ENCODE peak calls at places on chromosomes 3 and 15, in four cellular contexts. T is HEK293T, U is K562, D is HepG2. O is an unnamed sample.

GRCh38 chr15:99440551-99441426 is 125.0 kb upstream of the MEF2A start:
- DNase-seq in T (no peak), U (peak), D (no peak), O (no peak)

GRCh38 chr3:138081371-138082084 is 33.9 kb downstream of the DZIP1L start:
- DNase-seq in T (no peak), U (no peak), D (no peak), O (no peak)

GRCh38 chr3:157282261-157283191 is 122.6 kb upstream of the CCNL1 start:
- DNase-seq in T (no peak), U (no peak), D (no peak), O (no peak)

GRCh38 chr3:113243071-113243470 is 31.7 kb downstream of the BOC start:
- DNase-seq in T (no peak), U (no peak), D (no peak), O (no peak)

GRCh38 chr3:88957751-88958452 is 149.5 kb upstream of the EPHA3 start:
- DNase-seq in T (no peak), U (no peak), D (no peak), O (no peak)

GRCh38 chr15:71465109-71465508 is 345.2 kb upstream of the NR2E3 start:
- DNase-seq in T (no peak), U (no peak), D (no peak), O (no peak)

GRCh38 chr3:152737021-152737908 is 97.7 kb upstream of the P2RY1 start:
- DNase-seq in T (no peak), U (no peak), D (no peak), O (peak)

GRCh38 chr3:168801792-168802191 is 706.1 kb upstream of the GOLIM4 start:
- DNase-seq in T (no peak), U (no peak), D (no peak), O (no peak)

GRCh38 chr15:22786868-22787698 is 639 bp downstream of the NIPA1 start:
- DNase-seq in T (peak), U (peak), D (peak), O (no peak)

GRCh38 chr3:131561511-131561910 is 58.7 kb upstream of the MRPL3 start:
- DNase-seq in T (no peak), U (no peak), D (no peak), O (no peak)

GRCh38 chr3:37053337-37053736 is 60.0 kb downstream of the MLH1 start:
- DNase-seq in T (no peak), U (no peak), D (no peak), O (no peak)

GRCh38 chr3:191980443-191980842 is 519.5 kb downstream of the PYDC2 start:
- DNase-seq in T (no peak), U (no peak), D (no peak), O (no peak)

GRCh38 chr3:140166908-140167599 is 232.1 kb downstream of the CLSTN2 start:
- DNase-seq in T (no peak), U (no peak), D (no peak), O (no peak)

GRCh38 chr15:51917493-51917892 is 54.1 kb downstream of the LEO1 start:
- DNase-seq in T (peak), U (peak), D (peak), O (no peak)

GRCh38 chr3:33681667-33682066 is 36.4 kb downstream of the CLASP2 start:
- DNase-seq in T (no peak), U (no peak), D (no peak), O (no peak)

GRCh38 chr3:33682770-33683169 is 35.3 kb downstream of the CLASP2 start:
- DNase-seq in T (no peak), U (no peak), D (no peak), O (no peak)

GRCh38 chr3:33690341-33690740 is 27.7 kb downstream of the CLASP2 start:
- DNase-seq in T (no peak), U (no peak), D (no peak), O (no peak)

GRCh38 chr3:33687406-33688010 is 30.5 kb downstream of the CLASP2 start:
- DNase-seq in T (no peak), U (no peak), D (no peak), O (no peak)
- TF ChIP-seq BHLHE40 in T (no peak), U (no peak), D (no peak), O (no peak)

DNA sequence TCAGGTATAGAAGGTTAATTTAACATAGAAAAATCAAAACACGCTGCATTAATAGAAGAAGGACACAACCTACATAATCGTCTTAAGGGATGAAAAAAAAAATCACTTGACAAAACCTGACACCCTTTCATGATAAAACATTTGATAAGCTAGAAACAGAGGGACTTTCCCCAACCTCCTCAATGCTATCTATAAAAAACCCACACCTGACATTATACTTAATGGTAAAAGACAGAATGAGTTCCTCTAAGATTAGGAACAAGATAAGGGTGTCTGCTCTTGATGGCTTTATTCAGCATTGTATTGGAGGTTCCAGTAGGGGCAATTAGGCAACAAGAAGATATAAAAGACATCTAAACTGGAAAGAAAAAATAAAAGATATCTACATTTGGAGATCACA is 69.9 kb upstream of the KBTBD8 start:
- DNase-seq in T (no peak), U (no peak), D (no peak), O (no peak)
- TF ChIP-seq FOXM1 in T (no peak), U (no peak), D (no peak), O (no peak)

GRCh38 chr3:64687381-64687780 is 419 bp downstream of the ADAMTS9 start:
- DNase-seq in T (no peak), U (no peak), D (no peak), O (no peak)
- TF ChIP-seq BHLHE40 in T (no peak), U (no peak), D (no peak), O (no peak)

GRCh38 chr15:41332788-41333527 is at the start of gene NUSAP1:
- DNase-seq in T (peak), U (no peak), D (peak), O (no peak)
- TF ChIP-seq FOXM1 in T (peak), U (peak), D (peak), O (peak)

DNA sequence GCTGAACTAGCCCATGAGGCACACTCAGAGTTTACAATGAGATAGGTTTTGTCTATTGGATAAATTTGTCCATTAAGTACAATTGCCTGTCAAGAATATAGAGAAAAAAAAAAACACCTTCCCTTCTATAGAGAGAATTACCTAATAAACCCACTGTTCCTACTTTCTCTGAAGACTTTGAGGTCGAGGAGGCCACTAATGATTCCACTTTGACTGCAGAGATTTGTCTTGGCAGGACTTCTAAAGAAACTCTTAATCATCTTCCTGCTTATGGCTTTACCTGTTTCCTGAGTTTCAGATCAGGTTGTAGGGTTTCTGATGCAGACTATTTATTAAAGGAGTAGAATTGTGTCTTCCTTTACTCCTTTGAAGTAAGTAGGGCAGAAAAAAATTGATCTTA is 342.4 kb upstream of the KCNMB2 start:
- DNase-seq in T (no peak), U (no peak), D (no peak), O (no peak)
- TF ChIP-seq BHLHE40 in T (no peak), U (no peak), D (no peak), O (no peak)